ENCODE peak calls at places on chromosomes 13 and 19, in four cellular contexts. P is progenitor cell of endocrine pancreas, I is hepatocyte, M is omental fat pad. W is an unnamed sample.

GRCh38 chr19:18507021-18507726 is 14.7 kb downstream of the ELL start:
- DNase-seq in P (no peak), I (no peak), M (no peak), W (no peak)

GRCh38 chr13:112446867-112447266 is 70.7 kb downstream of the SPACA7 start:
- DNase-seq in P (no peak), I (no peak), M (no peak), W (no peak)

GRCh38 chr19:1295169-1296012 is 9.7 kb downstream of the EFNA2 start:
- DNase-seq in P (no peak), I (no peak), M (no peak), W (no peak)

GRCh38 chr19:51746731-51747130 is 4.9 kb downstream of the FPR1 start:
- DNase-seq in P (no peak), I (no peak), M (no peak), W (no peak)

GRCh38 chr13:50358221-50358620 is 343.0 kb downstream of the KCNRG start:
- DNase-seq in P (no peak), I (no peak), M (no peak), W (no peak)

GRCh38 chr19:16825312-16826168 is 3.7 kb upstream of the SIN3B start:
- DNase-seq in P (no peak), I (peak), M (peak), W (no peak)

GRCh38 chr19:7292352-7292949 is 1.8 kb downstream of the INSR start:
- DNase-seq in P (no peak), I (no peak), M (no peak), W (no peak)

GRCh38 chr13:36907801-36908200 is 12.2 kb downstream of the SMAD9 start:
- DNase-seq in P (no peak), I (no peak), M (no peak), W (no peak)

GRCh38 chr19:49118565-49119410 is at the start of gene C19orf73:
- DNase-seq in P (peak), I (peak), M (peak), W (peak)

GRCh38 chr19:49642488-49643035 is 553 bp downstream of the SCAF1 start:
- DNase-seq in P (no peak), I (no peak), M (no peak), W (no peak)

GRCh38 chr13:79874396-79875360 is 393.7 kb downstream of the NDFIP2 start:
- DNase-seq in P (no peak), I (no peak), M (no peak), W (no peak)

GRCh38 chr19:13588953-13589833 is 82.9 kb upstream of the CACNA1A start:
- DNase-seq in P (peak), I (peak), M (peak), W (peak)

GRCh38 chr19:46718934-46719551 is 2.1 kb upstream of the PRKD2 start:
- DNase-seq in P (no peak), I (no peak), M (no peak), W (no peak)

GRCh38 chr19:2888739-2889224 is 11.9 kb upstream of the ZNF57 start:
- DNase-seq in P (no peak), I (no peak), M (no peak), W (no peak)

GRCh38 chr19:51547397-51548212 is 16.1 kb upstream of the SIGLEC6 start:
- DNase-seq in P (no peak), I (no peak), M (no peak), W (no peak)

GRCh38 chr19:2603320-2603719 is 99.2 kb downstream of the GNG7 start:
- DNase-seq in P (no peak), I (no peak), M (no peak), W (no peak)

GRCh38 chr19:13461536-13461935 is 44.7 kb downstream of the CACNA1A start:
- DNase-seq in P (no peak), I (no peak), M (no peak), W (no peak)

GRCh38 chr19:55347442-55348009 is 7.0 kb downstream of the COX6B2 start:
- DNase-seq in P (no peak), I (no peak), M (no peak), W (no peak)

GRCh38 chr13:22198656-22199217 is 527.9 kb downstream of the FGF9 start:
- DNase-seq in P (no peak), I (peak), M (no peak), W (no peak)

GRCh38 chr19:2438178-2438577 is 10.8 kb upstream of the TIMM13 start:
- DNase-seq in P (no peak), I (no peak), M (no peak), W (no peak)

GRCh38 chr13:59643906-59644626 is 519.7 kb downstream of the DIAPH3 start:
- DNase-seq in P (no peak), I (no peak), M (no peak), W (no peak)

GRCh38 chr19:38634757-38635482 is 12.5 kb upstream of the ACTN4 start:
- DNase-seq in P (peak), I (peak), M (peak), W (peak)

GRCh38 chr13:64662887-64663593 is 2567.1 kb downstream of the PCDH9 start:
- DNase-seq in P (no peak), I (no peak), M (no peak), W (no peak)

GRCh38 chr13:93984070-93984469 is 495.4 kb downstream of the DCT start:
- DNase-seq in P (no peak), I (no peak), M (no peak), W (no peak)

GRCh38 chr19:2246801-2247361 is 2.2 kb upstream of the AMH start:
- DNase-seq in P (no peak), I (no peak), M (no peak), W (no peak)

GRCh38 chr19:34772697-34773554 is at the start of gene ZNF599:
- DNase-seq in P (peak), I (peak), M (peak), W (peak)

DNA sequence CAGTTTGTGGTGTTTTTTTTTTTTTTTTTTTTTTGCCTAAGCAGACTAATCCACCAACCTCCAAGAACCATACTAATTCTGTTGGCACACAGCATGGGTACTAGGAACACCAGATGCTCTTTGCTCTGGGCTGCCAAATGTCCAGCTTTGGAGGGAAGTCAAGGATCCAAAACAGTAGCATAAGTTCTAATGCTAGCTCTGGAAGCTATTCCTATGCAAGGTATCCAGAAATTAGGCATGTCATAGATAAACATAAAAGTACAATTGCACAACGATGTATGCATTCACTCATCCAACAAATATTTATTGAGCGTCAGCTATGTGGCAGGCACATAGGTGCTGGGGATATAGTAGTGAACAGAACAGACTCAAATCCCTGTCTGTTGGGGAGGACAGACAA is 64.4 kb upstream of the WDFY2 start:
- DNase-seq in P (no peak), I (no peak), M (no peak), W (no peak)
- TF ChIP-seq CTCF in P (no peak), I (no peak), M (no peak), W (no peak)

GRCh38 chr19:54136864-54137113 is 773 bp upstream of the CNOT3 start:
- DNase-seq in P (no peak), I (no peak), M (no peak), W (no peak)

GRCh38 chr19:54136086-54136863 is 1.3 kb upstream of the CNOT3 start:
- DNase-seq in P (no peak), I (peak), M (no peak), W (no peak)

GRCh38 chr19:54137114-54137912 is at the start of gene CNOT3:
- DNase-seq in P (peak), I (peak), M (peak), W (peak)

GRCh38 chr19:54138777-54139256 is 1.3 kb downstream of the CNOT3 start:
- DNase-seq in P (no peak), I (no peak), M (no peak), W (no peak)

DNA sequence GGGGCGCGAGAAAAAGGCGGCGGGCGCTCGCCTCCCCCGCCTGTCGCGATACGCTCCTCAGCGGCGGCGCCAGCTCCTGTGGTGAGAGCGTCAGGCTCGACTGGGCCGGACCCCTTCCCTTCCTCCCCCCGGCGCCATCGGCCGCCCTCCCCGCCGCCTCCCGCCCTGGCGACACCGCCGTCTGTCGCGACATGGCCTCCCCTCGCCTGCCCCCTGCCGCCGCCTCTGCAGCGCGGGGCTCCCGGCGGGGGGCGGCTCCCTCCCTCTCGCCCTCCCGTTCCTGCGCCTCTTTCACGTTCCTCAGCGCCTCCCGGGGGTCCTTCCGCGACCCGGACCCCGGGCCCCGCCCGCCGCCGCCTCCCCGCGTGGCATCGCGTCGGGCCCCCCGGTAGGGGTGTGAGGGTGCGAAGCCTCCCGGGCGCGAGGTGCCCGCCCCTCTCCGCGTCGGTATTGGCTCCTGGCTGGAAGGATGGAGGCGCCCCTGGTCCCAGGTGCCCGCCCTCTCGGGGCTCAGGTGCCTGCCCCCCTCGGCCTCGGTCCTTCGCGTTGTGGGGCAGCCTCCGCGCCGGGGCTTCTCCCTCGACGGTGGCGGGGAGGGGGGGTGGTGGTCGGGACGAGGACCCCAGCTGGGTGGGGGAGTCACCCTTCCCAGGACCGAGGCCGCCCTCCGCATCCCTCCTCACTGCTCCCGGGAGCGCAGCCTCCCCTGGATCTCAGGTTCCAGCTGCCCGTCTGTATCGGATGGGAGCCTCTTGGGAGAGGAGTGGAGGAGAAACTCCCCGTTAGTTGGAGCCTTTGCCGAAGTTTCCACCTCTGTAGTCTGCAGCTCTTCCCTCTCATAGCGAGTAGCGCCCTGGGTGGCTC is 583 bp downstream of the CNOT3 start:
- DNase-seq in P (peak), I (peak), M (no peak), W (no peak)
- TF ChIP-seq CTCF in P (peak), I (peak), M (no peak), W (peak)

GRCh38 chr19:45591004-45591637 is 6.5 kb upstream of the OPA3 start:
- DNase-seq in P (peak), I (peak), M (no peak), W (no peak)
- TF ChIP-seq CTCF in P (peak), I (peak), M (no peak), W (peak)

GRCh38 chr19:40283414-40284250 is 1.5 kb downstream of the AKT2 start:
- DNase-seq in P (no peak), I (peak), M (no peak), W (no peak)
- TF ChIP-seq CTCF in P (no peak), I (no peak), M (no peak), W (no peak)

W was measured in type B pancreatic cell.